ENCODE peak calls at places on chromosomes 7 and 10, in four cellular contexts. M is adipocyte, X is PC-3, A is neuronal stem cell. J is an unnamed sample.

GRCh38 chr10:125662616-125663015 is 20.3 kb downstream of the TEX36 start:
- DNase-seq in M (peak), X (peak), A (no peak), J (peak)

GRCh38 chr10:72637398-72637857 is 11.5 kb upstream of the MICU1 start:
- DNase-seq in M (peak), X (no peak), A (no peak), J (peak)

GRCh38 chr10:77351386-77351785 is 286.2 kb downstream of the KCNMA1 start:
- DNase-seq in M (peak), X (peak), A (no peak), J (no peak)

GRCh38 chr10:74078037-74078436 is 72.6 kb downstream of the AP3M1 start:
- DNase-seq in M (no peak), X (peak), A (no peak), J (no peak)

GRCh38 chr7:47647213-47647985 is 65.5 kb upstream of the TNS3 start:
- DNase-seq in M (no peak), X (no peak), A (no peak), J (peak)

GRCh38 chr10:129389194-129389593 is 77.8 kb upstream of the MGMT start:
- DNase-seq in M (no peak), X (no peak), A (no peak), J (no peak)

GRCh38 chr10:72248477-72249151 is 25.1 kb upstream of the DDIT4 start:
- DNase-seq in M (peak), X (no peak), A (no peak), J (peak)

GRCh38 chr7:149196151-149196704 is 882 bp downstream of the ZNF282 start:
- DNase-seq in M (peak), X (no peak), A (no peak), J (peak)

GRCh38 chr7:126398285-126398684 is 854.5 kb downstream of the GRM8 start:
- DNase-seq in M (no peak), X (no peak), A (no peak), J (no peak)

GRCh38 chr10:86553639-86554038 is 32.0 kb upstream of the WAPL start:
- DNase-seq in M (no peak), X (no peak), A (no peak), J (no peak)

GRCh38 chr7:107712025-107712424 is 31.9 kb upstream of the CBLL1 start:
- DNase-seq in M (no peak), X (no peak), A (no peak), J (no peak)

GRCh38 chr7:142798451-142799438 is 28.0 kb downstream of the PRSS2 start:
- DNase-seq in M (no peak), X (no peak), A (no peak), J (peak)

GRCh38 chr7:51236470-51237127 is 80.0 kb downstream of the COBL start:
- DNase-seq in M (no peak), X (no peak), A (no peak), J (peak)

GRCh38 chr7:52540041-52540440 is 495.4 kb upstream of the POM121L12 start:
- DNase-seq in M (no peak), X (peak), A (no peak), J (no peak)

GRCh38 chr10:77963901-77964300 is 37.3 kb upstream of the DLG5 start:
- DNase-seq in M (no peak), X (no peak), A (no peak), J (no peak)

GRCh38 chr7:132298782-132299181 is 277.5 kb downstream of the PLXNA4 start:
- DNase-seq in M (peak), X (peak), A (no peak), J (no peak)

GRCh38 chr10:103757531-103758293 is 97.7 kb downstream of the SH3PXD2A start:
- DNase-seq in M (peak), X (peak), A (no peak), J (peak)

GRCh38 chr10:23192741-23193434 is 776 bp downstream of the PTF1A start:
- DNase-seq in M (no peak), X (no peak), A (no peak), J (peak)

GRCh38 chr10:29946953-29947700 is 112.3 kb downstream of the JCAD start:
- DNase-seq in M (peak), X (peak), A (no peak), J (peak)

GRCh38 chr7:90222811-90223725 is 11.5 kb downstream of the STEAP2 start:
- DNase-seq in M (peak), X (peak), A (no peak), J (no peak)

GRCh38 chr10:132434405-132435005 is 37.5 kb downstream of the PWWP2B start:
- DNase-seq in M (no peak), X (peak), A (no peak), J (no peak)

GRCh38 chr10:31023558-31023957 is 8.1 kb downstream of the ZNF438 start:
- DNase-seq in M (no peak), X (no peak), A (no peak), J (no peak)
- H3K9ac ChIP-seq in M (no peak), X (no peak), A (no peak), J (no peak)

GRCh38 chr7:124773938-124774337 is 8.3 kb upstream of the GPR37 start:
- DNase-seq in M (no peak), X (no peak), A (no peak), J (no peak)
- H3K4me3 ChIP-seq in M (no peak), X (no peak), A (no peak), J (no peak)

DNA sequence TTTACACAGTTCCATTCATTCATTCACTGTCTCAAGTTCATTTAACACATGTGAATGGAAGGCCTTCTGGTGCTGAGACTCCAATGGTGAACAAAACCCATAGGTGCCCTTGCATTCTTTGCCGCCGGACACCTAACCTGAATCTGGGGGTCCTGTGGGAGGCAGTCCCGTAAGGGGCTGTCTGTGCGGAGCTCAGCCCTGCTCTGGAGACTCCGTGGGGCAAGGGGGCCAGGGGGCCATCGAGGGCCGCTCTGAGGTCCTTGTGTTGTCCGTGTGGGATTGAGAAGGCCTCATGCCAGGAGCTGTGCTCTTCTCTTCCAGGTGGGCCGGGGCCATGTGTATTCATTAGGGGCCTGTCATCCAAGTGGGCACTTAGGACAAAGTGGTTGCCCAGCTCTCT is 15.3 kb downstream of the PTPRE start:
- DNase-seq in M (no peak), X (no peak), A (no peak), J (no peak)
- H3K9ac ChIP-seq in M (no peak), X (no peak), A (no peak), J (no peak)

DNA sequence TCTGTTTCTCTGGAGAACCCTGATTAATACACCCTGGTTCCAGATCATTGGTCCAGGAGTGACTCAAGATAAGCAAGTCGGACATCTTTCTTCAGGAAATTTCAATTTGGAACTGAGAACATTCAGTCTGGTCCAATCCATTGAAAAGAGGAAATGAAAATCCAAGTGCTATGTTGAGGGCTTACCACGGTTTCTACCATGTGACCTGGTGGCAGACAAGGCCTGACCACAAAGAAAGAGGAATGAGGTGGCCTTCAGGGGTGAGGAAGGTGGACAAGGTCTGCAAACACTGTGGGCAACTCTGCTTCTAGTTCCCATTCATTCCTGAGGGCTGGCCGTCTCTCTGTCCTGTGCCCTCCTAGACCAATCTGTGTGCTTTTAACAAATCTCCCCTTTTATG is 149.2 kb upstream of the GHITM start:
- DNase-seq in M (no peak), X (no peak), A (no peak), J (no peak)
- H3K4me3 ChIP-seq in M (no peak), X (no peak), A (no peak), J (no peak)

GRCh38 chr7:2038876-2039728 is 193.6 kb downstream of the MAD1L1 start:
- DNase-seq in M (no peak), X (peak), A (no peak), J (no peak)
- H3K9ac ChIP-seq in M (no peak), X (no peak), A (no peak), J (no peak)